ENCODE peak calls at places on chromosomes 4 and X, in nine cellular contexts. J, H, C, D, P, W, I, L and R are unnamed samples.

GRCh38 chrX:36908801-36909403 is 99.3 kb upstream of the FAM47C start:
- DNase-seq in I (no peak), P (peak; percentile 29), J (peak; percentile 15), C (peak; percentile 70), D (no peak), W (no peak), H (no peak), L (no peak), R (no peak)

GRCh38 chr4:7939377-7940108 is at the start of gene AFAP1:
- DNase-seq in P (peak; percentile 76), C (peak; percentile 96), H (peak; percentile 29), J (peak; percentile 99), L (peak; percentile 81), I (peak; percentile 94), W (peak; percentile 72), D (peak; percentile 91), R (peak; percentile 92)

GRCh38 chrX:16873106-16873505 is 2.9 kb upstream of the RBBP7 start:
- DNase-seq in H (no peak), J (no peak), I (no peak), W (no peak), D (no peak), L (no peak), C (peak; percentile 26), P (no peak), R (no peak)

GRCh38 chr4:40511017-40511614 is 118.5 kb downstream of the RBM47 start:
- DNase-seq in L (no peak), J (no peak), D (peak; percentile 86), W (no peak), P (no peak), I (no peak), H (no peak), C (no peak), R (no peak)

GRCh38 chr4:182643801-182644311 is 273.3 kb downstream of the DCTD start:
- DNase-seq in D (no peak), P (peak; percentile 94), L (no peak), J (no peak), W (no peak), I (no peak), H (no peak), C (no peak), R (no peak)

GRCh38 chr4:88352062-88352461 is 26.6 kb upstream of the HERC6 start:
- DNase-seq in W (no peak), I (no peak), C (no peak), D (no peak), H (no peak), P (peak; percentile 16), L (no peak), J (no peak), R (no peak)

GRCh38 chrX:138519296-138519695 is 192.2 kb downstream of the FGF13 start:
- DNase-seq in W (no peak), P (no peak), C (peak; percentile 94), J (peak; percentile 5), D (no peak), L (no peak), H (no peak), I (peak; percentile 2), R (no peak)

GRCh38 chr4:76665139-76665538 is 230.1 kb downstream of the SHROOM3 start:
- DNase-seq in L (no peak), D (peak; percentile 89), H (no peak), C (no peak), W (no peak), I (no peak), J (peak; percentile 23), P (peak; percentile 43), R (no peak)

GRCh38 chrX:41258281-41258680 is 75.7 kb upstream of the DDX3X start:
- DNase-seq in I (no peak), L (no peak), D (no peak), W (no peak), P (no peak), H (no peak), J (no peak), C (no peak), R (no peak)

GRCh38 chrX:3713225-3713936 is at the start of gene PRKX:
- DNase-seq in P (peak; percentile 36), D (peak; percentile 45), W (peak; percentile 69), I (peak; percentile 51), J (peak; percentile 84), L (no peak), H (no peak), C (no peak), R (no peak)

GRCh38 chr4:75895744-75896314 is 6.4 kb downstream of the PPEF2 start:
- DNase-seq in J (peak; percentile 64), C (peak; percentile 61), W (no peak), D (no peak), L (no peak), I (no peak), P (peak; percentile 18), H (no peak), R (no peak)

GRCh38 chrX:47232803-47233332 is at the start of gene USP11:
- DNase-seq in P (peak; percentile 51), L (no peak), I (no peak), C (peak; percentile 80), J (peak; percentile 48), H (no peak), W (peak; percentile 33), D (no peak), R (peak; percentile 14)

GRCh38 chr4:41285202-41285876 is 28.6 kb downstream of the UCHL1 start:
- DNase-seq in I (no peak), D (no peak), C (no peak), L (no peak), J (no peak), H (no peak), W (no peak), P (no peak), R (no peak)

GRCh38 chrX:37361596-37361995 is 12.4 kb downstream of the PRRG1 start:
- DNase-seq in J (no peak), P (peak; percentile 14), C (no peak), W (no peak), D (no peak), L (no peak), H (no peak), I (no peak), R (no peak)

GRCh38 chr4:476501-476900 is 22.5 kb downstream of the ZNF721 start:
- DNase-seq in I (no peak), C (no peak), D (no peak), L (no peak), P (peak; percentile 25), J (no peak), W (no peak), H (no peak), R (no peak)

GRCh38 chrX:17374619-17375360 is at the start of gene NHS:
- DNase-seq in W (no peak), C (peak; percentile 88), P (peak; percentile 63), L (peak; percentile 51), D (peak; percentile 32), J (peak; percentile 86), I (peak; percentile 64), H (peak; percentile 1), R (no peak)

GRCh38 chr4:53899544-53900274 is 164.7 kb downstream of the CHIC2 start:
- DNase-seq in I (no peak), H (no peak), L (no peak), C (no peak), D (no peak), P (peak; percentile 88), J (no peak), W (no peak), R (no peak)

GRCh38 chrX:102651242-102651967 is at the start of gene GPRASP1:
- DNase-seq in P (peak; percentile 27), J (peak; percentile 26), W (peak; percentile 20), I (peak; percentile 30), D (peak; percentile 46), C (no peak), H (no peak), L (peak; percentile 37), R (peak; percentile 65)

GRCh38 chrX:130300010-130300282 is 31.2 kb upstream of the ZNF280C start:
- DNase-seq in D (no peak), H (no peak), P (no peak), I (no peak), J (no peak), L (no peak), W (no peak), C (no peak), R (no peak)

GRCh38 chrX:77446029-77446585 is 1.1 kb upstream of the FGF16 start:
- DNase-seq in H (no peak), D (peak; percentile 23), I (peak; percentile 48), P (no peak), L (no peak), C (peak; percentile 69), W (no peak), J (peak; percentile 42), R (no peak)

GRCh38 chr4:46329118-46329976 is 60.6 kb downstream of the GABRA2 start:
- DNase-seq in L (no peak), C (peak; percentile 96), H (peak; percentile 21), P (peak; percentile 61), D (peak; percentile 16), W (no peak), I (peak; percentile 18), J (peak; percentile 35), R (no peak)

GRCh38 chr4:2295535-2296442 is 33.9 kb upstream of the MXD4 start:
- DNase-seq in I (no peak), C (peak; percentile 75), H (no peak), D (no peak), J (peak; percentile 31), W (no peak), P (no peak), L (peak; percentile 4), R (no peak)

GRCh38 chr4:1777822-1778641 is 15.1 kb upstream of the FGFR3 start:
- DNase-seq in H (no peak), C (no peak), J (peak; percentile 93), D (peak; percentile 76), W (no peak), I (peak; percentile 59), P (no peak), L (no peak), R (no peak)

GRCh38 chr4:101155368-101155767 is 192.0 kb downstream of the PPP3CA start:
- DNase-seq in W (no peak), L (no peak), D (no peak), I (no peak), P (peak; percentile 75), H (no peak), J (peak; percentile 13), C (no peak), R (no peak)

GRCh38 chr4:46179356-46179755 is 55.5 kb upstream of the GABRG1 start:
- DNase-seq in D (no peak), I (no peak), J (no peak), C (no peak), W (no peak), H (no peak), P (no peak), L (no peak), R (no peak)

GRCh38 chrX:149629730-149630387 is 1.7 kb downstream of the TMEM185A start:
- DNase-seq in H (no peak), I (no peak), C (no peak), L (no peak), P (no peak), D (no peak), W (no peak), J (no peak), R (no peak)

GRCh38 chr4:85475631-85476233 is 782 bp downstream of the ARHGAP24 start:
- DNase-seq in I (peak; percentile 54), L (no peak), W (no peak), H (no peak), J (peak; percentile 22), P (no peak), D (peak; percentile 37), C (peak; percentile 56), R (no peak)

GRCh38 chrX:40009462-40009851 is 88.3 kb downstream of the BCOR start:
- DNase-seq in I (no peak), H (no peak), P (no peak), L (no peak), W (no peak), C (peak; percentile 78), D (no peak), J (no peak), R (no peak)

GRCh38 chr4:40719008-40719623 is 30.6 kb upstream of the NSUN7 start:
- DNase-seq in J (peak; percentile 67), C (peak; percentile 94), L (no peak), P (peak; percentile 64), W (no peak), I (no peak), D (peak; percentile 50), H (no peak), R (no peak)

GRCh38 chr4:8552024-8552423 is 28.2 kb upstream of the GPR78 start:
- DNase-seq in C (no peak), J (no peak), W (no peak), L (no peak), I (no peak), H (no peak), P (no peak), D (no peak), R (no peak)

GRCh38 chrX:57902633-57903032 is 7.6 kb downstream of the ZXDA start:
- DNase-seq in P (no peak), D (no peak), C (no peak), I (no peak), J (no peak), H (no peak), W (no peak), L (no peak), R (no peak)